ENCODE peak calls at places on chromosomes 12 and 14, in six cellular contexts. One of them, this sample, is unnamed.
A peak's percentile ranks its signal among the peaks of the same experiment; 100 is the strongest.

GRCh38 chr12:22285871-22286270 is 48.6 kb downstream of the ST8SIA1 start:
- DNase-seq in stimulated activated CD8-positive, alpha-beta memory T cell treated with anti-CD3 and anti-CD28 coated beads, Interleukin-15, amount 100 ng/mL, for 1 hour: no peak
- DNase-seq in hypothalamus: no peak
- DNase-seq in activated naive CD4-positive, alpha-beta T cell treated with Interleukin-2 at 50 U/mL for 16 hours: no peak
- DNase-seq in NCI-H748 treated with DMSO at 0.1 percent for 48 hours: no peak
- DNase-seq in effector CD8-positive, alpha-beta T cell: no peak
- DNase-seq in this sample: no peak

GRCh38 chr12:106655577-106655976 is 72.8 kb downstream of the RFX4 start:
- DNase-seq in stimulated activated CD8-positive, alpha-beta memory T cell treated with anti-CD3 and anti-CD28 coated beads, Interleukin-15, amount 100 ng/mL, for 1 hour: no peak
- DNase-seq in activated naive CD4-positive, alpha-beta T cell treated with Interleukin-2 at 50 U/mL for 16 hours: no peak
- DNase-seq in NCI-H748 treated with DMSO at 0.1 percent for 48 hours: no peak
- DNase-seq in hypothalamus: no peak
- DNase-seq in effector CD8-positive, alpha-beta T cell: no peak
- DNase-seq in this sample: no peak

GRCh38 chr14:51139221-51139681 is 44.3 kb upstream of the TRIM9 start:
- DNase-seq in stimulated activated CD8-positive, alpha-beta memory T cell treated with anti-CD3 and anti-CD28 coated beads, Interleukin-15, amount 100 ng/mL, for 1 hour: no peak
- DNase-seq in NCI-H748 treated with DMSO at 0.1 percent for 48 hours: no peak
- DNase-seq in effector CD8-positive, alpha-beta T cell: no peak
- DNase-seq in activated naive CD4-positive, alpha-beta T cell treated with Interleukin-2 at 50 U/mL for 16 hours: no peak
- DNase-seq in hypothalamus: no peak
- DNase-seq in this sample: no peak

GRCh38 chr12:120236124-120236398 is 29.5 kb downstream of the PXN start:
- DNase-seq in NCI-H748 treated with DMSO at 0.1 percent for 48 hours: no peak
- DNase-seq in hypothalamus: no peak
- DNase-seq in activated naive CD4-positive, alpha-beta T cell treated with Interleukin-2 at 50 U/mL for 16 hours: no peak
- DNase-seq in stimulated activated CD8-positive, alpha-beta memory T cell treated with anti-CD3 and anti-CD28 coated beads, Interleukin-15, amount 100 ng/mL, for 1 hour: no peak
- DNase-seq in effector CD8-positive, alpha-beta T cell: no peak
- DNase-seq in this sample: no peak

GRCh38 chr12:45231515-45232145 is 15.7 kb downstream of the ANO6 start:
- DNase-seq in NCI-H748 treated with DMSO at 0.1 percent for 48 hours: no peak
- DNase-seq in effector CD8-positive, alpha-beta T cell: no peak
- DNase-seq in stimulated activated CD8-positive, alpha-beta memory T cell treated with anti-CD3 and anti-CD28 coated beads, Interleukin-15, amount 100 ng/mL, for 1 hour: no peak
- DNase-seq in activated naive CD4-positive, alpha-beta T cell treated with Interleukin-2 at 50 U/mL for 16 hours: no peak
- DNase-seq in hypothalamus: no peak
- DNase-seq in this sample: no peak

GRCh38 chr12:11553871-11554533 is 95.5 kb upstream of the ETV6 start:
- DNase-seq in hypothalamus: no peak
- DNase-seq in activated naive CD4-positive, alpha-beta T cell treated with Interleukin-2 at 50 U/mL for 16 hours: peak; percentile 41
- DNase-seq in effector CD8-positive, alpha-beta T cell: peak; percentile 2
- DNase-seq in stimulated activated CD8-positive, alpha-beta memory T cell treated with anti-CD3 and anti-CD28 coated beads, Interleukin-15, amount 100 ng/mL, for 1 hour: no peak
- DNase-seq in NCI-H748 treated with DMSO at 0.1 percent for 48 hours: peak; percentile 22
- DNase-seq in this sample: no peak

GRCh38 chr14:100890044-100890443 is 13.5 kb downstream of the RTL1 start:
- DNase-seq in stimulated activated CD8-positive, alpha-beta memory T cell treated with anti-CD3 and anti-CD28 coated beads, Interleukin-15, amount 100 ng/mL, for 1 hour: no peak
- DNase-seq in hypothalamus: no peak
- DNase-seq in NCI-H748 treated with DMSO at 0.1 percent for 48 hours: no peak
- DNase-seq in activated naive CD4-positive, alpha-beta T cell treated with Interleukin-2 at 50 U/mL for 16 hours: no peak
- DNase-seq in effector CD8-positive, alpha-beta T cell: no peak
- DNase-seq in this sample: no peak

GRCh38 chr14:63543826-63544320 is 696 bp upstream of the PPP2R5E start:
- DNase-seq in NCI-H748 treated with DMSO at 0.1 percent for 48 hours: peak; percentile 48
- DNase-seq in activated naive CD4-positive, alpha-beta T cell treated with Interleukin-2 at 50 U/mL for 16 hours: no peak
- DNase-seq in hypothalamus: no peak
- DNase-seq in effector CD8-positive, alpha-beta T cell: no peak
- DNase-seq in stimulated activated CD8-positive, alpha-beta memory T cell treated with anti-CD3 and anti-CD28 coated beads, Interleukin-15, amount 100 ng/mL, for 1 hour: no peak
- DNase-seq in this sample: no peak

GRCh38 chr12:54363610-54364009 is 676 bp downstream of the GPR84 start:
- DNase-seq in NCI-H748 treated with DMSO at 0.1 percent for 48 hours: no peak
- DNase-seq in hypothalamus: no peak
- DNase-seq in effector CD8-positive, alpha-beta T cell: no peak
- DNase-seq in activated naive CD4-positive, alpha-beta T cell treated with Interleukin-2 at 50 U/mL for 16 hours: no peak
- DNase-seq in stimulated activated CD8-positive, alpha-beta memory T cell treated with anti-CD3 and anti-CD28 coated beads, Interleukin-15, amount 100 ng/mL, for 1 hour: no peak
- DNase-seq in this sample: no peak

This sample was measured in activated T-cell treated with anti-CD3 and anti-CD28 coated beads, Interleukin-2, amount 50 U/mL, for 24 hours.